ENCODE peak calls at places on chromosome 9, in five cellular contexts. Z is psoas muscle, U is nucleus accumbens, B is C1 segment of cervical spinal cord, E is fibroblast of the conjunctiva. J is an unnamed sample.

GRCh38 chr9:79976501-79977444 is 405.0 kb downstream of the TLE4 start:
- DNase-seq in Z (peak), U (no peak), B (no peak), E (no peak), J (no peak)

GRCh38 chr9:113903514-113904077 is 27.5 kb downstream of the ZNF618 start:
- DNase-seq in U (no peak), Z (no peak), B (no peak), E (no peak), J (no peak)

GRCh38 chr9:99169982-99170761 is 51.6 kb downstream of the ALG2 start:
- DNase-seq in U (no peak), Z (no peak), B (no peak), E (no peak), J (no peak)

GRCh38 chr9:16653491-16654407 is 216.7 kb downstream of the BNC2 start:
- DNase-seq in Z (no peak), U (no peak), E (no peak), B (no peak), J (no peak)

GRCh38 chr9:118222375-118222774 is 518.2 kb downstream of the TLR4 start:
- DNase-seq in E (no peak), Z (no peak), U (no peak), B (no peak), J (no peak)

GRCh38 chr9:106284300-106284699 is 578.7 kb upstream of the ZNF462 start:
- DNase-seq in U (no peak), E (no peak), Z (no peak), B (no peak), J (no peak)

GRCh38 chr9:107638496-107638895 is 148.9 kb upstream of the KLF4 start:
- DNase-seq in B (no peak), U (no peak), Z (no peak), E (no peak), J (no peak)

GRCh38 chr9:116058421-116058820 is 95.2 kb upstream of the PAPPA start:
- DNase-seq in E (no peak), B (no peak), U (no peak), Z (no peak), J (no peak)

GRCh38 chr9:124698265-124698664 is 72.8 kb downstream of the NR6A1 start:
- DNase-seq in B (no peak), U (no peak), Z (no peak), E (no peak), J (no peak)

GRCh38 chr9:20504930-20505329 is 117.4 kb downstream of the MLLT3 start:
- DNase-seq in B (no peak), U (no peak), E (no peak), Z (no peak), J (no peak)

GRCh38 chr9:124480621-124480981 is 26.6 kb downstream of the NR5A1 start:
- DNase-seq in E (no peak), Z (peak), B (no peak), U (no peak), J (no peak)

GRCh38 chr9:27943544-27943943 is 370.3 kb upstream of the C9orf72 start:
- DNase-seq in B (no peak), Z (no peak), U (no peak), E (no peak), J (no peak)

GRCh38 chr9:90871327-90871935 is 69.8 kb downstream of the SYK start:
- DNase-seq in B (no peak), E (no peak), U (no peak), Z (no peak), J (no peak)

GRCh38 chr9:127554966-127555829 is 56.9 kb upstream of the STXBP1 start:
- DNase-seq in B (no peak), E (no peak), U (no peak), Z (no peak), J (no peak)

GRCh38 chr9:109455861-109456260 is 42.2 kb downstream of the PTPN3 start:
- DNase-seq in E (no peak), U (no peak), Z (no peak), B (no peak), J (no peak)

GRCh38 chr9:33166263-33167083 is 663 bp downstream of the B4GALT1 start:
- DNase-seq in E (no peak), Z (peak), U (no peak), B (no peak), J (peak)